ENCODE peak calls at places on chromosomes 6 and 20, in nine cellular contexts. One of them, this sample, is unnamed.

GRCh38 chr6:116969211-116969863 is 92.3 kb downstream of the RFX6 start:
- DNase-seq in ascending aorta: no peak
- DNase-seq in right cardiac atrium: no peak
- DNase-seq in heart right ventricle: peak; percentile 11
- DNase-seq in thoracic aorta: no peak
- DNase-seq in esophagus squamous epithelium: no peak
- DNase-seq in neural progenitor cell: peak; percentile 64
- DNase-seq in iPS DF 6.9: peak; percentile 20
- DNase-seq in A673: peak; percentile 65
- DNase-seq in this sample: no peak

GRCh38 chr20:25259788-25260254 is 11.9 kb downstream of the PYGB start:
- DNase-seq in ascending aorta: peak; percentile 53
- DNase-seq in right cardiac atrium: no peak
- DNase-seq in heart right ventricle: no peak
- DNase-seq in thoracic aorta: no peak
- DNase-seq in esophagus squamous epithelium: no peak
- DNase-seq in neural progenitor cell: no peak
- DNase-seq in iPS DF 6.9: no peak
- DNase-seq in A673: no peak
- DNase-seq in this sample: no peak

GRCh38 chr6:89950879-89951391 is 56.7 kb downstream of the GJA10 start:
- DNase-seq in ascending aorta: no peak
- DNase-seq in right cardiac atrium: no peak
- DNase-seq in heart right ventricle: no peak
- DNase-seq in thoracic aorta: no peak
- DNase-seq in esophagus squamous epithelium: no peak
- DNase-seq in neural progenitor cell: no peak
- DNase-seq in iPS DF 6.9: no peak
- DNase-seq in A673: no peak
- DNase-seq in this sample: no peak

GRCh38 chr6:161374971-161375873 is 101.4 kb upstream of the AGPAT4 start:
- DNase-seq in ascending aorta: peak; percentile 78
- DNase-seq in right cardiac atrium: peak; percentile 92
- DNase-seq in heart right ventricle: peak; percentile 36
- DNase-seq in thoracic aorta: peak; percentile 9
- DNase-seq in esophagus squamous epithelium: no peak
- DNase-seq in neural progenitor cell: peak; percentile 41
- DNase-seq in iPS DF 6.9: no peak
- DNase-seq in A673: peak; percentile 57
- DNase-seq in this sample: peak; percentile 62

GRCh38 chr6:116410945-116411623 is 40.3 kb downstream of the DSE start:
- DNase-seq in ascending aorta: no peak
- DNase-seq in right cardiac atrium: peak; percentile 73
- DNase-seq in heart right ventricle: peak; percentile 38
- DNase-seq in thoracic aorta: peak; percentile 21
- DNase-seq in esophagus squamous epithelium: no peak
- DNase-seq in neural progenitor cell: no peak
- DNase-seq in iPS DF 6.9: no peak
- DNase-seq in A673: peak; percentile 66
- DNase-seq in this sample: peak; percentile 39

GRCh38 chr6:15166121-15166520 is 79.7 kb upstream of the JARID2 start:
- DNase-seq in ascending aorta: no peak
- DNase-seq in right cardiac atrium: no peak
- DNase-seq in heart right ventricle: no peak
- DNase-seq in thoracic aorta: no peak
- DNase-seq in esophagus squamous epithelium: no peak
- DNase-seq in neural progenitor cell: peak; percentile 74
- DNase-seq in iPS DF 6.9: no peak
- DNase-seq in A673: no peak
- DNase-seq in this sample: no peak

GRCh38 chr20:49230575-49231211 is 11.5 kb downstream of the DDX27 start:
- DNase-seq in ascending aorta: no peak
- DNase-seq in right cardiac atrium: no peak
- DNase-seq in heart right ventricle: no peak
- DNase-seq in thoracic aorta: no peak
- DNase-seq in esophagus squamous epithelium: no peak
- DNase-seq in neural progenitor cell: no peak
- DNase-seq in iPS DF 6.9: no peak
- DNase-seq in A673: no peak
- DNase-seq in this sample: peak; percentile 36

GRCh38 chr6:26607434-26608230 is 10.9 kb downstream of the ABT1 start:
- DNase-seq in ascending aorta: no peak
- DNase-seq in right cardiac atrium: no peak
- DNase-seq in heart right ventricle: peak; percentile 28
- DNase-seq in thoracic aorta: no peak
- DNase-seq in esophagus squamous epithelium: no peak
- DNase-seq in neural progenitor cell: peak; percentile 71
- DNase-seq in iPS DF 6.9: no peak
- DNase-seq in A673: peak; percentile 75
- DNase-seq in this sample: no peak

GRCh38 chr20:31740656-31741323 is 1.7 kb downstream of the TPX2 start:
- DNase-seq in ascending aorta: no peak
- DNase-seq in right cardiac atrium: no peak
- DNase-seq in heart right ventricle: no peak
- DNase-seq in thoracic aorta: no peak
- DNase-seq in esophagus squamous epithelium: no peak
- DNase-seq in neural progenitor cell: no peak
- DNase-seq in iPS DF 6.9: no peak
- DNase-seq in A673: no peak
- DNase-seq in this sample: no peak

GRCh38 chr20:31740208-31740607 is 1.1 kb downstream of the TPX2 start:
- DNase-seq in ascending aorta: no peak
- DNase-seq in right cardiac atrium: no peak
- DNase-seq in heart right ventricle: no peak
- DNase-seq in thoracic aorta: no peak
- DNase-seq in esophagus squamous epithelium: no peak
- DNase-seq in neural progenitor cell: peak; percentile 5
- DNase-seq in iPS DF 6.9: no peak
- DNase-seq in A673: peak; percentile 33
- DNase-seq in this sample: no peak

GRCh38 chr20:31738729-31739549 is at the start of gene TPX2:
- DNase-seq in ascending aorta: peak; percentile 97
- DNase-seq in right cardiac atrium: peak; percentile 97
- DNase-seq in heart right ventricle: peak; percentile 96
- DNase-seq in thoracic aorta: peak; percentile 88
- DNase-seq in esophagus squamous epithelium: peak; percentile 63
- DNase-seq in neural progenitor cell: peak; percentile 98
- DNase-seq in iPS DF 6.9: peak; percentile 95
- DNase-seq in A673: peak; percentile 99
- DNase-seq in this sample: peak; percentile 93

GRCh38 chr20:31739550-31739863 is 417 bp downstream of the TPX2 start:
- DNase-seq in ascending aorta: no peak
- DNase-seq in right cardiac atrium: no peak
- DNase-seq in heart right ventricle: no peak
- DNase-seq in thoracic aorta: no peak
- DNase-seq in esophagus squamous epithelium: no peak
- DNase-seq in neural progenitor cell: no peak
- DNase-seq in iPS DF 6.9: no peak
- DNase-seq in A673: no peak
- DNase-seq in this sample: no peak
- H3K27ac ChIP-seq in ascending aorta: no peak overlapping the region
- H3K27ac ChIP-seq in right cardiac atrium: no peak overlapping the region
- H3K27ac ChIP-seq in heart right ventricle: peak overlapping the region; percentile 83
- H3K27ac ChIP-seq in thoracic aorta: no peak overlapping the region
- H3K27ac ChIP-seq in esophagus squamous epithelium: peak overlapping the region; percentile 88
- H3K27ac ChIP-seq in neural progenitor cell: peak overlapping the region; percentile 22
- H3K27ac ChIP-seq in iPS DF 6.9: no peak overlapping the region
- H3K27ac ChIP-seq in A673: peak overlapping the region; percentile 76
- H3K27ac ChIP-seq in this sample: peak overlapping the region; percentile 89

GRCh38 chr6:36698871-36699271 is 1.2 kb downstream of the RAB44 start:
- DNase-seq in ascending aorta: peak; percentile 19
- DNase-seq in right cardiac atrium: no peak
- DNase-seq in heart right ventricle: no peak
- DNase-seq in thoracic aorta: no peak
- DNase-seq in esophagus squamous epithelium: no peak
- DNase-seq in neural progenitor cell: no peak
- DNase-seq in iPS DF 6.9: no peak
- DNase-seq in A673: no peak
- DNase-seq in this sample: no peak

GRCh38 chr6:36698196-36698595 is 570 bp downstream of the RAB44 start:
- DNase-seq in ascending aorta: peak; percentile 58
- DNase-seq in right cardiac atrium: no peak
- DNase-seq in heart right ventricle: no peak
- DNase-seq in thoracic aorta: no peak
- DNase-seq in esophagus squamous epithelium: no peak
- DNase-seq in neural progenitor cell: no peak
- DNase-seq in iPS DF 6.9: no peak
- DNase-seq in A673: no peak
- DNase-seq in this sample: no peak

GRCh38 chr6:36695414-36695813 is 2.2 kb upstream of the RAB44 start:
- DNase-seq in ascending aorta: no peak
- DNase-seq in right cardiac atrium: no peak
- DNase-seq in heart right ventricle: no peak
- DNase-seq in thoracic aorta: no peak
- DNase-seq in esophagus squamous epithelium: no peak
- DNase-seq in neural progenitor cell: no peak
- DNase-seq in iPS DF 6.9: no peak
- DNase-seq in A673: no peak
- DNase-seq in this sample: no peak

GRCh38 chr6:36699290-36699689 is 1.7 kb downstream of the RAB44 start:
- DNase-seq in ascending aorta: peak; percentile 40
- DNase-seq in right cardiac atrium: no peak
- DNase-seq in heart right ventricle: no peak
- DNase-seq in thoracic aorta: no peak
- DNase-seq in esophagus squamous epithelium: no peak
- DNase-seq in neural progenitor cell: no peak
- DNase-seq in iPS DF 6.9: no peak
- DNase-seq in A673: no peak
- DNase-seq in this sample: no peak

DNA sequence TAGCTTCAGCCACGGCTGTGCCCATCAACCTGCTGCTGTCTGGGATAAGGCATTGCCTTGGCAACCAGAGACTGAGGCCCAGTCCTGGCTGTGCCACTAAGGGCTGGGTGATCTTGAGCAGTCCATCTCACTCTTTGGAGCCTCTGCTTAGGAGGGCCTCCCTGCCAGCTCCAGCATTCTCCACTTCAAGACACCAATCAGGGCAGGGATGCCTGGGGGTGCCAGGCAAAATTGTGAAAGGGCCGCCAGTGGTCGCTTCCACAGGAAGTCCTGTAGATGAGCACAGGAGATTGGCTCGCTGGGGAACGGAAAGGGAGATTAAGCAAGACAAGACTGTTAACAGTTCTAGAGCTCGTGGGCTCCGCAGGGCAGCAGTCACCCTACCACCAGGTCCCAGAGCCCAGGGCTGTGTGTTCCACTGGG is at the start of gene RAB44:
- DNase-seq in ascending aorta: peak; percentile 59
- DNase-seq in right cardiac atrium: no peak
- DNase-seq in heart right ventricle: no peak
- DNase-seq in thoracic aorta: no peak
- DNase-seq in esophagus squamous epithelium: no peak
- DNase-seq in neural progenitor cell: no peak
- DNase-seq in iPS DF 6.9: no peak
- DNase-seq in A673: no peak
- DNase-seq in this sample: no peak
- H3K4me1 ChIP-seq in ascending aorta: peaks cover under 1% of the 10 kb centered on the region
- H3K4me1 ChIP-seq in right cardiac atrium: peaks cover under 1% of the 10 kb centered on the region
- H3K4me1 ChIP-seq in heart right ventricle: peaks cover 45% of the 10 kb centered on the region
- H3K4me1 ChIP-seq in thoracic aorta: peaks cover 8% of the 10 kb centered on the region
- H3K4me1 ChIP-seq in esophagus squamous epithelium: peaks cover 6% of the 10 kb centered on the region
- H3K4me1 ChIP-seq in neural progenitor cell: no peaks in the 10 kb centered on the region
- H3K4me1 ChIP-seq in iPS DF 6.9: no peaks in the 10 kb centered on the region
- H3K4me1 ChIP-seq in A673: no peaks in the 10 kb centered on the region
- H3K4me1 ChIP-seq in this sample: peaks cover 12% of the 10 kb centered on the region

GRCh38 chr6:3392930-3393575 is 63.8 kb downstream of the SLC22A23 start:
- DNase-seq in ascending aorta: peak; percentile 28
- DNase-seq in right cardiac atrium: no peak
- DNase-seq in heart right ventricle: no peak
- DNase-seq in thoracic aorta: no peak
- DNase-seq in esophagus squamous epithelium: no peak
- DNase-seq in neural progenitor cell: no peak
- DNase-seq in iPS DF 6.9: no peak
- DNase-seq in A673: no peak
- DNase-seq in this sample: no peak

GRCh38 chr6:3394671-3395070 is 62.2 kb downstream of the SLC22A23 start:
- DNase-seq in ascending aorta: no peak
- DNase-seq in right cardiac atrium: no peak
- DNase-seq in heart right ventricle: no peak
- DNase-seq in thoracic aorta: no peak
- DNase-seq in esophagus squamous epithelium: no peak
- DNase-seq in neural progenitor cell: no peak
- DNase-seq in iPS DF 6.9: no peak
- DNase-seq in A673: no peak
- DNase-seq in this sample: no peak

GRCh38 chr6:3396503-3397180 is 60.2 kb downstream of the SLC22A23 start:
- DNase-seq in ascending aorta: peak; percentile 39
- DNase-seq in right cardiac atrium: no peak
- DNase-seq in heart right ventricle: no peak
- DNase-seq in thoracic aorta: no peak
- DNase-seq in esophagus squamous epithelium: no peak
- DNase-seq in neural progenitor cell: no peak
- DNase-seq in iPS DF 6.9: no peak
- DNase-seq in A673: no peak
- DNase-seq in this sample: no peak

GRCh38 chr6:3392059-3392458 is 64.8 kb downstream of the SLC22A23 start:
- DNase-seq in ascending aorta: peak; percentile 43
- DNase-seq in right cardiac atrium: no peak
- DNase-seq in heart right ventricle: no peak
- DNase-seq in thoracic aorta: no peak
- DNase-seq in esophagus squamous epithelium: no peak
- DNase-seq in neural progenitor cell: no peak
- DNase-seq in iPS DF 6.9: no peak
- DNase-seq in A673: no peak
- DNase-seq in this sample: no peak

DNA sequence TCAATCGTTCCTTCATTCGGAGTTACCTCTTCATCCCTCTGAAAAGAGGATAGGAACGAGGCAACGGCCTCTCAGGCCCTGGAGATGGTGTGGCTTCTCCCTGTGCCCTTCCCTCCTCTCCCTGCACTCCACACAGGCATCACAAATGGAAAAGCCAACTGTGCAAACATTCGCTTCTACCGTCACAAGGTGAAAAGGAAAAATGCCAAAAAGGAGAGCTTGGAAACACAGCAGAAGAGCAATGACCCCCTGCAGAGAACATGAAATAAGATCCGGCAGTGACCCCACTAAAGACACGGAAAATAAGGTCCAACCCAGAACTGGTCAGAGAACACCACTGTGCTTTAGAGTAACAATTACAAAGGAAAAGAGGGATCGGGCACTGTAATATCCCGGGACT is 63.1 kb downstream of the SLC22A23 start:
- DNase-seq in ascending aorta: peak; percentile 42
- DNase-seq in right cardiac atrium: no peak
- DNase-seq in heart right ventricle: no peak
- DNase-seq in thoracic aorta: no peak
- DNase-seq in esophagus squamous epithelium: no peak
- DNase-seq in neural progenitor cell: no peak
- DNase-seq in iPS DF 6.9: no peak
- DNase-seq in A673: no peak
- DNase-seq in this sample: no peak
- H3K27ac ChIP-seq in ascending aorta: no peak overlapping the region
- H3K27ac ChIP-seq in right cardiac atrium: no peak overlapping the region
- H3K27ac ChIP-seq in heart right ventricle: no peak overlapping the region
- H3K27ac ChIP-seq in thoracic aorta: no peak overlapping the region
- H3K27ac ChIP-seq in esophagus squamous epithelium: no peak overlapping the region
- H3K27ac ChIP-seq in neural progenitor cell: no peak overlapping the region
- H3K27ac ChIP-seq in iPS DF 6.9: no peak overlapping the region
- H3K27ac ChIP-seq in A673: no peak overlapping the region
- H3K27ac ChIP-seq in this sample: no peak overlapping the region

DNA sequence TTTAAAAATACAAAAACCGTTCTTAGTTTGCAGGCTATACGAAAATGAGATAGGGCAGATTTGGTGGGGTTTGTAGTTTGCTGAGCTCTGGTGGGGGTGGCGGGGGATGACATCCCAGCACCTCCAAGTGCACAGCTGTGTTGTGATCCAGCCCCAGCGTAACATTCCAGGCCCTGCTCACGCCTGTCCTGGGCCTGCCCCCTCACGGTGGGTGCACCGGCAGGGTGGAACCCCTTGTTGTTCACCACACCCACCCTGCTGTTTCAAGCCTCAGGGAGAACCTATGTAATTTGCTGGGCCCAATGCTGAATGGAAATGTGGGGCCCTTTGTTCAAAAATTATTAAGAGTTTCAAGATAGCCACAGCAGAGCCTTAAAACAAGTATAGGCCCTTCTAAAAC is 25.0 kb downstream of the ARMC2 start:
- DNase-seq in ascending aorta: no peak
- DNase-seq in right cardiac atrium: no peak
- DNase-seq in heart right ventricle: no peak
- DNase-seq in thoracic aorta: no peak
- DNase-seq in esophagus squamous epithelium: no peak
- DNase-seq in neural progenitor cell: no peak
- DNase-seq in iPS DF 6.9: no peak
- DNase-seq in A673: no peak
- DNase-seq in this sample: no peak
- H3K4me1 ChIP-seq in ascending aorta: peaks cover 8% of the 10 kb centered on the region
- H3K4me1 ChIP-seq in right cardiac atrium: peaks cover 11% of the 10 kb centered on the region
- H3K4me1 ChIP-seq in heart right ventricle: peaks cover 69% of the 10 kb centered on the region
- H3K4me1 ChIP-seq in thoracic aorta: peaks cover 42% of the 10 kb centered on the region
- H3K4me1 ChIP-seq in esophagus squamous epithelium: peaks cover 4% of the 10 kb centered on the region
- H3K4me1 ChIP-seq in neural progenitor cell: peaks cover 29% of the 10 kb centered on the region
- H3K4me1 ChIP-seq in iPS DF 6.9: peaks cover 1% of the 10 kb centered on the region
- H3K4me1 ChIP-seq in A673: no peaks in the 10 kb centered on the region
- H3K4me1 ChIP-seq in this sample: peaks cover 71% of the 10 kb centered on the region